ENCODE peak calls at places on chromosomes 5 and 9, in six cellular contexts. H is IMR-90; O is activated CD8-positive, alpha-beta T cell treated with anti-CD3 and anti-CD28 coated beads, Interleukin-2, amount 10 ng/mL, durations not matched to agents 7 days and 5 days; Q is right cardiac atrium; E is effector memory CD8-positive, alpha-beta T cell; I is NCI-H1417 treated with DMSO at 0.1 percent for 48 hours. W is an unnamed sample.

GRCh38 chr5:77995793-77996409 is 219.8 kb upstream of the TBCA start:
- DNase-seq in H (no peak), O (no peak), Q (no peak), E (no peak), I (no peak), W (no peak)

GRCh38 chr9:33300546-33300945 is 10.2 kb downstream of the NFX1 start:
- DNase-seq in H (no peak), O (no peak), Q (no peak), E (no peak), I (no peak), W (no peak)

GRCh38 chr5:115321309-115321708 is 24.9 kb upstream of the CCDC112 start:
- DNase-seq in H (peak), O (no peak), Q (no peak), E (no peak), I (no peak), W (no peak)

GRCh38 chr5:40904205-40904993 is 4.9 kb upstream of the C7 start:
- DNase-seq in H (peak), O (peak), Q (peak), E (no peak), I (peak), W (peak)

GRCh38 chr5:59257488-59258400 is 635.8 kb downstream of the PDE4D start:
- DNase-seq in H (no peak), O (no peak), Q (no peak), E (no peak), I (no peak), W (no peak)

GRCh38 chr5:144583493-144584154 is 413.0 kb downstream of the KCTD16 start:
- DNase-seq in H (no peak), O (no peak), Q (no peak), E (no peak), I (no peak), W (no peak)

GRCh38 chr9:113577525-113578261 is 114.2 kb downstream of the RGS3 start:
- DNase-seq in H (peak), O (no peak), Q (peak), E (no peak), I (no peak), W (no peak)

GRCh38 chr5:113042491-113043243 is 66.1 kb downstream of the DCP2 start:
- DNase-seq in H (no peak), O (no peak), Q (no peak), E (no peak), I (no peak), W (no peak)

GRCh38 chr5:5419291-5420210 is 2.9 kb upstream of the ICE1 start:
- DNase-seq in H (peak), O (no peak), Q (no peak), E (no peak), I (no peak), W (peak)

GRCh38 chr5:5183192-5183699 is 43.1 kb downstream of the ADAMTS16 start:
- DNase-seq in H (no peak), O (no peak), Q (no peak), E (no peak), I (no peak), W (no peak)

GRCh38 chr5:176528301-176528700 is 8.9 kb downstream of the RNF44 start:
- DNase-seq in H (no peak), O (no peak), Q (peak), E (no peak), I (no peak), W (no peak)

GRCh38 chr9:91419222-91420191 is 4.1 kb downstream of the NFIL3 start:
- DNase-seq in H (peak), O (no peak), Q (no peak), E (no peak), I (no peak), W (no peak)

GRCh38 chr9:93091056-93091452 is 5.0 kb upstream of the CARD19 start:
- DNase-seq in H (no peak), O (no peak), Q (no peak), E (no peak), I (no peak), W (no peak)

GRCh38 chr9:121944741-121945191 is 148.3 kb downstream of the TTLL11 start:
- DNase-seq in H (peak), O (no peak), Q (no peak), E (no peak), I (no peak), W (no peak)

GRCh38 chr9:96688215-96688614 is 33.1 kb upstream of the PRXL2C start:
- DNase-seq in H (no peak), O (no peak), Q (no peak), E (no peak), I (no peak), W (no peak)

GRCh38 chr9:1869843-1870242 is 145.3 kb upstream of the SMARCA2 start:
- DNase-seq in H (no peak), O (peak), Q (no peak), E (no peak), I (no peak), W (no peak)

GRCh38 chr9:104983491-104983890 is 55.5 kb upstream of the ABCA1 start:
- DNase-seq in H (no peak), O (no peak), Q (no peak), E (no peak), I (no peak), W (no peak)

GRCh38 chr5:176692326-176692725 is 45.0 kb downstream of the TSPAN17 start:
- DNase-seq in H (no peak), O (no peak), Q (no peak), E (no peak), I (no peak), W (no peak)

GRCh38 chr5:887947-888640 is 4.5 kb downstream of the BRD9 start:
- DNase-seq in H (no peak), O (no peak), Q (no peak), E (no peak), I (no peak), W (no peak)

GRCh38 chr5:1449081-1449630 is 3.9 kb upstream of the SLC6A3 start:
- DNase-seq in H (no peak), O (no peak), Q (no peak), E (no peak), I (no peak), W (no peak)

GRCh38 chr5:111337688-111338087 is 113.5 kb downstream of the CAMK4 start:
- DNase-seq in H (no peak), O (no peak), Q (no peak), E (no peak), I (no peak), W (no peak)

GRCh38 chr9:90830051-90830450 is 28.4 kb downstream of the SYK start:
- DNase-seq in H (no peak), O (no peak), Q (no peak), E (no peak), I (no peak), W (no peak)

GRCh38 chr5:67699560-67699959 is 503.0 kb upstream of the CD180 start:
- DNase-seq in H (no peak), O (no peak), Q (no peak), E (no peak), I (no peak), W (no peak)

GRCh38 chr9:115596743-115597080 is 478.8 kb upstream of the TNC start:
- DNase-seq in H (no peak), O (no peak), Q (no peak), E (no peak), I (no peak), W (no peak)

GRCh38 chr9:112820886-112821285 is 69.8 kb downstream of the SLC46A2 start:
- DNase-seq in H (peak), O (no peak), Q (no peak), E (no peak), I (no peak), W (no peak)

GRCh38 chr5:26894719-26895263 is 143.6 kb downstream of the CDH9 start:
- DNase-seq in H (no peak), O (no peak), Q (no peak), E (no peak), I (no peak), W (no peak)

GRCh38 chr5:68303754-68304420 is 88.3 kb downstream of the PIK3R1 start:
- DNase-seq in H (no peak), O (no peak), Q (no peak), E (no peak), I (no peak), W (no peak)

GRCh38 chr9:104256031-104256709 is 162.1 kb downstream of the SMC2 start:
- DNase-seq in H (no peak), O (no peak), Q (no peak), E (no peak), I (no peak), W (no peak)

GRCh38 chr9:91274950-91275349 is 86.8 kb downstream of the AUH start:
- DNase-seq in H (no peak), O (no peak), Q (no peak), E (no peak), I (no peak), W (no peak)

GRCh38 chr5:27171696-27172362 is 133.4 kb upstream of the CDH9 start:
- DNase-seq in H (no peak), O (no peak), Q (no peak), E (no peak), I (peak), W (no peak)

GRCh38 chr9:9469271-9469670 is 1143.5 kb downstream of the PTPRD start:
- DNase-seq in H (no peak), O (no peak), Q (no peak), E (no peak), I (no peak), W (no peak)

GRCh38 chr9:94780516-94780950 is 54.0 kb downstream of the AOPEP start:
- DNase-seq in H (no peak), O (no peak), Q (peak), E (no peak), I (no peak), W (no peak)

GRCh38 chr5:166441-167372 is 24.6 kb upstream of the LRRC14B start:
- DNase-seq in H (no peak), O (no peak), Q (no peak), E (no peak), I (no peak), W (no peak)

GRCh38 chr9:81479573-81479972 is 209.8 kb downstream of the TLE1 start:
- DNase-seq in H (no peak), O (no peak), Q (no peak), E (no peak), I (no peak), W (no peak)

GRCh38 chr5:64339776-64340175 is 166.0 kb upstream of the RGS7BP start:
- DNase-seq in H (no peak), O (no peak), Q (no peak), E (no peak), I (no peak), W (no peak)

GRCh38 chr5:132962429-132962928 is 955 bp downstream of the AFF4 start:
- DNase-seq in H (peak), O (peak), Q (no peak), E (no peak), I (no peak), W (no peak)

GRCh38 chr5:177049285-177049684 is 26.8 kb downstream of the ZNF346 start:
- DNase-seq in H (no peak), O (no peak), Q (no peak), E (no peak), I (no peak), W (peak)

GRCh38 chr5:137332296-137332695 is 166.8 kb downstream of the SPOCK1 start:
- DNase-seq in H (no peak), O (no peak), Q (peak), E (no peak), I (no peak), W (no peak)